ENCODE peak calls at places on chromosomes 13 and 19, in four cellular contexts. R, G, U and P are unnamed samples.
A peak's percentile ranks its signal among the peaks of the same experiment; 100 is the strongest.

GRCh38 chr19:48867119-48867921 is 1.1 kb downstream of the PLEKHA4 start:
- DNase-seq in R (no peak), G (no peak), U (no peak), P (no peak)

GRCh38 chr19:30648321-30648720 is 276.1 kb downstream of the ZNF536 start:
- DNase-seq in R (peak; percentile 13), G (no peak), U (peak; percentile 2), P (no peak)

GRCh38 chr19:39212377-39212742 is 8.3 kb upstream of the SYCN start:
- DNase-seq in R (peak; percentile 14), G (no peak), U (no peak), P (peak; percentile 21)

GRCh38 chr13:32019612-32020233 is 11.9 kb upstream of the FRY start:
- DNase-seq in R (peak; percentile 92), G (no peak), U (peak; percentile 81), P (peak; percentile 88)

GRCh38 chr19:662207-662961 is 630 bp downstream of the RNF126 start:
- DNase-seq in R (peak; percentile 47), G (no peak), U (peak; percentile 38), P (peak; percentile 28)

GRCh38 chr19:47241919-47242644 is 11.1 kb upstream of the BBC3 start:
- DNase-seq in R (no peak), G (no peak), U (no peak), P (no peak)

GRCh38 chr13:105464249-105464648 is 1071.2 kb downstream of the EFNB2 start:
- DNase-seq in R (peak; percentile 71), G (no peak), U (peak; percentile 43), P (peak; percentile 17)

GRCh38 chr19:3146677-3147100 is 10.9 kb downstream of the GNA15 start:
- DNase-seq in R (no peak), G (no peak), U (no peak), P (no peak)

GRCh38 chr13:105572401-105572800 is 963.1 kb downstream of the EFNB2 start:
- DNase-seq in R (peak; percentile 34), G (peak; percentile 18), U (no peak), P (no peak)

GRCh38 chr13:103788061-103788652 is 721.9 kb upstream of the SLC10A2 start:
- DNase-seq in R (peak; percentile 35), G (no peak), U (no peak), P (peak; percentile 7)
- TF ChIP-seq CTCF in R (peak; percentile 60), G (peak; percentile 67), U (no peak), P (peak; percentile 29)

GRCh38 chr13:34779171-34779570 is 162.9 kb upstream of the NBEA start:
- DNase-seq in R (no peak), G (no peak), U (no peak), P (peak; percentile 30)
- TF ChIP-seq CTCF in R (peak; percentile 15), G (peak; percentile 45), U (no peak), P (peak; percentile 30)

GRCh38 chr19:5560156-5560555 is 7.6 kb downstream of the TINCR start:
- DNase-seq in R (no peak), G (no peak), U (no peak), P (no peak)

GRCh38 chr19:5562280-5562679 is 5.5 kb downstream of the TINCR start:
- DNase-seq in R (no peak), G (no peak), U (no peak), P (no peak)

GRCh38 chr19:5563008-5563431 is 4.7 kb downstream of the TINCR start:
- DNase-seq in R (no peak), G (no peak), U (no peak), P (no peak)

GRCh38 chr19:5559804-5560133 is 8.0 kb downstream of the TINCR start:
- DNase-seq in R (no peak), G (no peak), U (no peak), P (no peak)

DNA sequence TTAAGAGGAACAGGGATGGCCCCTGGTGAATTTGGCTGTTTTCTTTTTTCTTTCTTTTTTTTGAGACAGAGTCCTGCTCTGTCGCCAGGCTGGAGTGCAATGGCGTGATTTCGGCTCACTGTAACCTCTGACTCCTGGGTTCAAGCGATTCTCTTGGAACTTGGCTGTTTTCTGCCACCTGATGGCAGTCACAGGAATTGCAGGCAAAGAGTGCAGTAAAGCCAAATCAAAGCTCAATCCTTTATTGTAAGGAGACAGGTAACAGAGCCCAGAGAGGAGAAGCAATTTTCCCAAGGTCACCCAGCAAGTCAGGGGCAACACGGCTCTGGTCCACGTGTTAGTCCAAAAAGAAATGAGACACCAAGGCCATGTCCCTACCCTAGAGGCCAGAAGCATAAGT is 6.2 kb downstream of the TINCR start:
- DNase-seq in R (no peak), G (no peak), U (no peak), P (no peak)
- TF ChIP-seq CTCF in R (peak; percentile 61), G (peak; percentile 54), U (peak; percentile 35), P (peak; percentile 45)

GRCh38 chr19:16861875-16862274 is 26.9 kb upstream of the F2RL3 start:
- DNase-seq in R (peak; percentile 11), G (no peak), U (no peak), P (no peak)

GRCh38 chr19:16859626-16860025 is 29.2 kb upstream of the F2RL3 start:
- DNase-seq in R (no peak), G (no peak), U (no peak), P (no peak)

GRCh38 chr19:16862826-16863405 is 25.9 kb upstream of the F2RL3 start:
- DNase-seq in R (no peak), G (no peak), U (no peak), P (no peak)

GRCh38 chr19:16860118-16860517 is 28.7 kb upstream of the F2RL3 start:
- DNase-seq in R (no peak), G (no peak), U (no peak), P (no peak)

DNA sequence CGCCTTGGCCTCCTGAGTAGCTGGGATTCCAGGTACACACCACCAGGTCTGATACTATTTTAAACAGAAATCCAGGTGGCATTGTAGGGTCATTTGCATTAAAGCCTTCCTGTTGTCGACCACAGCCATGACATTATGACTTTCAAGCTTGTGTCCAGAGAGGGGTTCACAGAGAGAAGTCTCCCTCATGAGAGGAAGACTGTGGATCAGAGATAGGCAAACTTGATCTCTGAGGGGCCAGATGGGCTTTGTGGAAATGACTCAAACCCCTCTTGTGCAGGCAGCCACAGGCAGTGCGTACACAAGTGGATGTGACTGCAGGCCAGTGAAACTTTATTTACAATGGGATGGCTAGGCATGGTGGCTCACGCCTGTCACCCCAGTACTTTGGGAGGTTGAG is 27.8 kb upstream of the F2RL3 start:
- DNase-seq in R (no peak), G (no peak), U (no peak), P (no peak)
- TF ChIP-seq CTCF in R (no peak), G (no peak), U (no peak), P (no peak)

DNA sequence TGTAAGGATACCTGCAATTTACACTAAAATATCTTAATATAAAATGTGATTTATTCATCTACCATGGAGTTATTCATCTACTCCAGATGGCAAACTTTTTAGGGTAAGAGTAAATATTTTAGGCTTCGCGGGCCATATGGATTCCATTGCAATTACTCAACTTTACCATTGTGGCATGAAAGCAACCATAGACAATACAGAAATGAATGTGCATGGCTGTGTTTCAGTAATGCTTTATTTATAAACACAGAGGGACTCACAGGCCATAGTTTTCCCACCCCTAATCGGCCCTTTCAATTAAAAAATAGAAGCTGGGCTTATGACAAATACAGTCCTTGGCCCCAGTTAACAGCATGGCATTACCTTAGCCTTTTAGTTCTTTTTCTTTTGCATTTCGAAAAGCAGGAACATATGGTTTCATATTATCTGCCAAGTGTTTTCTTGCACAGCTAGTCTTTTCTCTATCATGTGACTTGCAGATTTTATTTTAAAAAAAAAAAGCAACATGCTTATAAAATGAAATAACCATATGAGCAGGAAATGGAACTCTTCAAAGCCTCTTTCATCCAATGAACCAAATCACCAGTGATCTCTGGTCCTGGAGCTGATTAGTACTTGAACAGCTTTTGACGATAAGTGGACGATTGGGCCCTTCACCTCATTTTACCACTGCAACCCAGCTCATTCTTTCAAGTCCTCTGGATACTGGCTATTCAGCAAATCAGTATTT is 64.0 kb downstream of the LHFPL6 start:
- DNase-seq in R (peak; percentile 26), G (no peak), U (peak; percentile 81), P (no peak)
- TF ChIP-seq CTCF in R (no peak), G (no peak), U (no peak), P (no peak)